ENCODE peak calls at places on chromosomes 11 and 22, in six cellular contexts. One of them, this sample, is unnamed.

GRCh38 chr11:26849009-26849408 is 127.1 kb upstream of the SLC5A12 start:
- DNase-seq in lower lobe of right lung: peak; percentile 56
- DNase-seq in cardiac muscle cell: no peak
- DNase-seq in BE2C: peak; percentile 7
- DNase-seq in CD8-positive, alpha-beta T cell: no peak
- DNase-seq in heart right ventricle: peak; percentile 31
- DNase-seq in this sample: peak; percentile 79

GRCh38 chr11:108369064-108369463 is 98.3 kb downstream of the C11orf65 start:
- DNase-seq in CD8-positive, alpha-beta T cell: no peak
- DNase-seq in BE2C: no peak
- DNase-seq in lower lobe of right lung: no peak
- DNase-seq in cardiac muscle cell: no peak
- DNase-seq in heart right ventricle: no peak
- DNase-seq in this sample: no peak

GRCh38 chr11:58524232-58525036 is 16.5 kb upstream of the OR5B21 start:
- DNase-seq in lower lobe of right lung: no peak
- DNase-seq in cardiac muscle cell: peak; percentile 83
- DNase-seq in heart right ventricle: peak; percentile 46
- DNase-seq in BE2C: peak; percentile 31
- DNase-seq in CD8-positive, alpha-beta T cell: peak; percentile 40
- DNase-seq in this sample: peak; percentile 62

GRCh38 chr11:72221386-72221785 is 3.2 kb upstream of the INPPL1 start:
- DNase-seq in BE2C: no peak
- DNase-seq in CD8-positive, alpha-beta T cell: no peak
- DNase-seq in lower lobe of right lung: no peak
- DNase-seq in heart right ventricle: no peak
- DNase-seq in cardiac muscle cell: no peak
- DNase-seq in this sample: no peak

GRCh38 chr11:64675417-64676252 is 47.4 kb downstream of the NRXN2 start:
- DNase-seq in cardiac muscle cell: peak; percentile 23
- DNase-seq in CD8-positive, alpha-beta T cell: no peak
- DNase-seq in BE2C: peak; percentile 89
- DNase-seq in heart right ventricle: peak; percentile 80
- DNase-seq in lower lobe of right lung: no peak
- DNase-seq in this sample: peak; percentile 87

GRCh38 chr11:128476729-128477128 is 110.6 kb downstream of the ETS1 start:
- DNase-seq in heart right ventricle: no peak
- DNase-seq in cardiac muscle cell: no peak
- DNase-seq in BE2C: no peak
- DNase-seq in CD8-positive, alpha-beta T cell: peak; percentile 60
- DNase-seq in lower lobe of right lung: no peak
- DNase-seq in this sample: no peak

GRCh38 chr11:10809373-10810199 is 860 bp upstream of the EIF4G2 start:
- DNase-seq in heart right ventricle: no peak
- DNase-seq in lower lobe of right lung: no peak
- DNase-seq in CD8-positive, alpha-beta T cell: no peak
- DNase-seq in BE2C: no peak
- DNase-seq in cardiac muscle cell: no peak
- DNase-seq in this sample: no peak

GRCh38 chr11:62546244-62546936 is at the start of gene AHNAK:
- DNase-seq in heart right ventricle: peak; percentile 91
- DNase-seq in CD8-positive, alpha-beta T cell: peak; percentile 62
- DNase-seq in cardiac muscle cell: peak; percentile 87
- DNase-seq in lower lobe of right lung: peak; percentile 90
- DNase-seq in BE2C: peak; percentile 62
- DNase-seq in this sample: peak; percentile 93

GRCh38 chr11:64591257-64592233 is 525 bp downstream of the SLC22A12 start:
- DNase-seq in BE2C: no peak
- DNase-seq in cardiac muscle cell: no peak
- DNase-seq in heart right ventricle: no peak
- DNase-seq in CD8-positive, alpha-beta T cell: no peak
- DNase-seq in lower lobe of right lung: peak; percentile 34
- DNase-seq in this sample: no peak

GRCh38 chr11:65650547-65651338 is 12.0 kb downstream of the RELA start:
- DNase-seq in lower lobe of right lung: no peak
- DNase-seq in heart right ventricle: no peak
- DNase-seq in CD8-positive, alpha-beta T cell: no peak
- DNase-seq in cardiac muscle cell: no peak
- DNase-seq in BE2C: no peak
- DNase-seq in this sample: no peak

GRCh38 chr11:19592842-19593241 is 119.8 kb upstream of the NAV2 start:
- DNase-seq in CD8-positive, alpha-beta T cell: no peak
- DNase-seq in heart right ventricle: no peak
- DNase-seq in cardiac muscle cell: no peak
- DNase-seq in BE2C: no peak
- DNase-seq in lower lobe of right lung: no peak
- DNase-seq in this sample: no peak

GRCh38 chr11:45543808-45544422 is 121.5 kb downstream of the CHST1 start:
- DNase-seq in cardiac muscle cell: peak; percentile 71
- DNase-seq in CD8-positive, alpha-beta T cell: no peak
- DNase-seq in BE2C: no peak
- DNase-seq in heart right ventricle: no peak
- DNase-seq in lower lobe of right lung: no peak
- DNase-seq in this sample: no peak

GRCh38 chr22:50560034-50560433 is 2.7 kb downstream of the SYCE3 start:
- DNase-seq in heart right ventricle: no peak
- DNase-seq in cardiac muscle cell: no peak
- DNase-seq in lower lobe of right lung: no peak
- DNase-seq in BE2C: no peak
- DNase-seq in CD8-positive, alpha-beta T cell: no peak
- DNase-seq in this sample: no peak

GRCh38 chr11:504053-504993 is 2.7 kb downstream of the RNH1 start:
- DNase-seq in CD8-positive, alpha-beta T cell: no peak
- DNase-seq in lower lobe of right lung: peak; percentile 72
- DNase-seq in heart right ventricle: peak; percentile 54
- DNase-seq in cardiac muscle cell: no peak
- DNase-seq in BE2C: no peak
- DNase-seq in this sample: peak; percentile 52

GRCh38 chr11:83648610-83649467 is 362.7 kb upstream of the CCDC90B start:
- DNase-seq in CD8-positive, alpha-beta T cell: no peak
- DNase-seq in lower lobe of right lung: no peak
- DNase-seq in cardiac muscle cell: no peak
- DNase-seq in BE2C: no peak
- DNase-seq in heart right ventricle: no peak
- DNase-seq in this sample: no peak

GRCh38 chr11:134466035-134466908 is 54.2 kb upstream of the B3GAT1 start:
- DNase-seq in heart right ventricle: no peak
- DNase-seq in cardiac muscle cell: no peak
- DNase-seq in CD8-positive, alpha-beta T cell: no peak
- DNase-seq in BE2C: no peak
- DNase-seq in lower lobe of right lung: no peak
- DNase-seq in this sample: no peak

GRCh38 chr11:120324932-120325810 is at the start of gene TLCD5:
- DNase-seq in lower lobe of right lung: peak; percentile 69
- DNase-seq in cardiac muscle cell: peak; percentile 89
- DNase-seq in BE2C: peak; percentile 92
- DNase-seq in CD8-positive, alpha-beta T cell: peak; percentile 11
- DNase-seq in heart right ventricle: peak; percentile 72
- DNase-seq in this sample: peak; percentile 63

GRCh38 chr11:47377571-47378010 is 756 bp downstream of the SPI1 start:
- DNase-seq in lower lobe of right lung: no peak
- DNase-seq in CD8-positive, alpha-beta T cell: no peak
- DNase-seq in cardiac muscle cell: no peak
- DNase-seq in heart right ventricle: no peak
- DNase-seq in BE2C: no peak
- DNase-seq in this sample: no peak

GRCh38 chr22:21754523-21755128 is 19.0 kb upstream of the YPEL1 start:
- DNase-seq in heart right ventricle: peak; percentile 34
- DNase-seq in lower lobe of right lung: no peak
- DNase-seq in BE2C: peak; percentile 65
- DNase-seq in CD8-positive, alpha-beta T cell: no peak
- DNase-seq in cardiac muscle cell: no peak
- DNase-seq in this sample: peak; percentile 57

GRCh38 chr11:75869661-75870455 is 54.8 kb downstream of the UVRAG start:
- DNase-seq in BE2C: no peak
- DNase-seq in heart right ventricle: no peak
- DNase-seq in CD8-positive, alpha-beta T cell: no peak
- DNase-seq in lower lobe of right lung: no peak
- DNase-seq in cardiac muscle cell: no peak
- DNase-seq in this sample: no peak

GRCh38 chr11:73962097-73962705 is 11.4 kb downstream of the DNAJB13 start:
- DNase-seq in lower lobe of right lung: no peak
- DNase-seq in heart right ventricle: no peak
- DNase-seq in BE2C: no peak
- DNase-seq in CD8-positive, alpha-beta T cell: no peak
- DNase-seq in cardiac muscle cell: no peak
- DNase-seq in this sample: no peak

GRCh38 chr11:69888671-69889076 is 69.5 kb upstream of the FGF3 start:
- DNase-seq in CD8-positive, alpha-beta T cell: peak; percentile 57
- DNase-seq in heart right ventricle: peak; percentile 58
- DNase-seq in BE2C: peak; percentile 84
- DNase-seq in lower lobe of right lung: peak; percentile 61
- DNase-seq in cardiac muscle cell: peak; percentile 79
- DNase-seq in this sample: peak; percentile 70

GRCh38 chr22:23793326-23793725 is 6.6 kb downstream of the SMARCB1 start:
- DNase-seq in heart right ventricle: no peak
- DNase-seq in lower lobe of right lung: peak; percentile 13
- DNase-seq in cardiac muscle cell: no peak
- DNase-seq in CD8-positive, alpha-beta T cell: no peak
- DNase-seq in BE2C: no peak
- DNase-seq in this sample: no peak

GRCh38 chr11:17951685-17952388 is 61.0 kb downstream of the SERGEF start:
- DNase-seq in heart right ventricle: no peak
- DNase-seq in lower lobe of right lung: no peak
- DNase-seq in BE2C: no peak
- DNase-seq in CD8-positive, alpha-beta T cell: no peak
- DNase-seq in cardiac muscle cell: no peak
- DNase-seq in this sample: no peak

GRCh38 chr22:48640890-48641771 is 1186.5 kb downstream of the BRD1 start:
- DNase-seq in lower lobe of right lung: no peak
- DNase-seq in heart right ventricle: peak; percentile 2
- DNase-seq in BE2C: no peak
- DNase-seq in CD8-positive, alpha-beta T cell: no peak
- DNase-seq in cardiac muscle cell: no peak
- DNase-seq in this sample: no peak

GRCh38 chr22:48642550-48642949 is 1185.1 kb downstream of the BRD1 start:
- DNase-seq in CD8-positive, alpha-beta T cell: no peak
- DNase-seq in cardiac muscle cell: no peak
- DNase-seq in lower lobe of right lung: no peak
- DNase-seq in BE2C: no peak
- DNase-seq in heart right ventricle: no peak
- DNase-seq in this sample: no peak

GRCh38 chr22:48639896-48640732 is 1187.6 kb downstream of the BRD1 start:
- DNase-seq in BE2C: no peak
- DNase-seq in heart right ventricle: peak; percentile 1
- DNase-seq in lower lobe of right lung: no peak
- DNase-seq in cardiac muscle cell: no peak
- DNase-seq in CD8-positive, alpha-beta T cell: no peak
- DNase-seq in this sample: no peak

GRCh38 chr22:48643066-48643731 is 1184.5 kb downstream of the BRD1 start:
- DNase-seq in heart right ventricle: peak; percentile 2
- DNase-seq in lower lobe of right lung: no peak
- DNase-seq in CD8-positive, alpha-beta T cell: no peak
- DNase-seq in cardiac muscle cell: no peak
- DNase-seq in BE2C: no peak
- DNase-seq in this sample: no peak

GRCh38 chr22:48641906-48642475 is 1185.7 kb downstream of the BRD1 start:
- DNase-seq in heart right ventricle: peak; percentile 4
- DNase-seq in BE2C: no peak
- DNase-seq in lower lobe of right lung: no peak
- DNase-seq in CD8-positive, alpha-beta T cell: no peak
- DNase-seq in cardiac muscle cell: no peak
- DNase-seq in this sample: no peak
- H3K9me3 ChIP-seq in heart right ventricle: no peaks in the 10 kb centered on the region
- H3K9me3 ChIP-seq in BE2C: peaks cover 5% of the 10 kb centered on the region
- H3K9me3 ChIP-seq in lower lobe of right lung: no peaks in the 10 kb centered on the region
- H3K9me3 ChIP-seq in CD8-positive, alpha-beta T cell: no peaks in the 10 kb centered on the region
- H3K9me3 ChIP-seq in cardiac muscle cell: no peaks in the 10 kb centered on the region
- H3K9me3 ChIP-seq in this sample: no peaks in the 10 kb centered on the region

DNA sequence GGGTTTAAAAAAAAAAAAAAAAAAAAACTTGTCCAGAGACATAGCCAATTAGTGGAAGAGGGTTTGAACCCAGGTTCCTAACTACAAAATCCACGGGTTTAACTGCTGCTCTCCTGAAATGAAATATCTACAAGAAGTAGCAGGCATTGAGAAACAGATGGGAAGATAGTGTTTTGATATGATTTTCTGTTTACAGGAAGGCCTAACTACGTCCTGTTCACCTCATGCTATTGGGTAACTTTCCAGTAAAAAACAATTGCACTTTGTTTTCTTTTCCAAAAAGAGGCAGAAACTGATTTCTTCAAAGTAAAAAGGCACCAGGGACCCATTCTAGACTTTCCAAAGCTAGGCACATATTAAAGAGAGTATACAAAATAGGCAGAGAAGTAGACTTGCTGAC is 5.9 kb upstream of the C11orf91 start:
- DNase-seq in heart right ventricle: no peak
- DNase-seq in lower lobe of right lung: no peak
- DNase-seq in cardiac muscle cell: no peak
- DNase-seq in CD8-positive, alpha-beta T cell: no peak
- DNase-seq in BE2C: no peak
- DNase-seq in this sample: no peak
- H3K4me1 ChIP-seq in heart right ventricle: peaks cover 81% of the 10 kb centered on the region
- H3K4me1 ChIP-seq in lower lobe of right lung: peaks cover 81% of the 10 kb centered on the region
- H3K4me1 ChIP-seq in cardiac muscle cell: no peaks in the 10 kb centered on the region
- H3K4me1 ChIP-seq in CD8-positive, alpha-beta T cell: peaks cover under 1% of the 10 kb centered on the region
- H3K4me1 ChIP-seq in BE2C: no peaks in the 10 kb centered on the region
- H3K4me1 ChIP-seq in this sample: peaks cover 81% of the 10 kb centered on the region

GRCh38 chr11:117722074-117722473 is 74.9 kb downstream of the DSCAML1 start:
- DNase-seq in heart right ventricle: no peak
- DNase-seq in cardiac muscle cell: peak; percentile 39
- DNase-seq in CD8-positive, alpha-beta T cell: no peak
- DNase-seq in lower lobe of right lung: no peak
- DNase-seq in BE2C: no peak
- DNase-seq in this sample: no peak
- TF ChIP-seq CTCF in heart right ventricle: no peak
- TF ChIP-seq CTCF in cardiac muscle cell: no peak
- TF ChIP-seq CTCF in CD8-positive, alpha-beta T cell: no peak
- TF ChIP-seq CTCF in lower lobe of right lung: no peak
- TF ChIP-seq CTCF in BE2C: no peak
- TF ChIP-seq CTCF in this sample: no peak

DNA sequence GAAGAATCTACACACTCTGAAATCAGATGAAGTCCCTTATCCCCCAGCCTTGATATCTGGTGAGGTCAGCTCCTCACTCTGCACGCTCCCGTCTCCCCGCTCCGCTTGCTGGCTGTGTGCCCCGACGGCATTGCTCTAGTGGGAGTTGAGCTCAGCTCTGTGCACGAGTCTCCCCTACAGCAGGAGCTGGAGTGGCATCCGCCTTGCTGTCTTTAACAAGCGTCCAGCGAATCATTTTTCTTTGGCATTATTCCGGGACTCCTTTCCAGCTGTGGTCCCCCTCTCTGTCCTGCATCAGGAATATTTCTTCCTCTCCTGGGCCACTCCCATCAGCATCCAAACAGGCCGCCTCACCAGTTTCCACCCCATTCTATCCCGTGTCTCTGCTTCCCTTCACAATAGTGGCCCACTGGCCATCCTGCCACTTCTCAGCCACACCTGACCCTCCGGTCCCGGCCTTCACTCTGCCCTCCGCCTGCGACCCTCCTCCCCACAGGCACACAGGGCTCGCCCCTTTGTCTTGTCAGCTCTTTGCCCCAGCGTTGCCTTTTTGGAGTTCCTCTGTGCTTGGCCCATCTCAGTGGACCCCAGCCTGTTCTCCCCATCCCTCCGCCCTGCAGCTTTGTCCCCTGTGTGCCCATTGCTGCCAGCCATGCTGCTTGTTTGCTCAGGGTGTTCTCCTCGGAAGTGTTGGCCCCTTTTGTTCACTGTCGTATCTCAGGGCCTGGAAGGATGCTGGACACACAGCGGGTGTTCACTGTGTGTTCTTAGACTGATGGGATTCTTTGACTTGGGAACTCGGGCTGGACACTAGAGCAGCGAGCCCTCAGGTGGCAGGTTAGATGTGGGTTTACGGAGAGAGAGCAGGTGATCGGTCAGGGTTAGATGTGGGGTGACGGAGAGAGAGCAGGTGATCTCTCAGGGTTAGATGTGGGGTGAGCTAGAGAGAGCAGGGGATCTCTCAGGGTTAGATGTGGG is 441.8 kb downstream of the TBC1D22A start:
- DNase-seq in cardiac muscle cell: no peak
- DNase-seq in lower lobe of right lung: no peak
- DNase-seq in BE2C: no peak
- DNase-seq in CD8-positive, alpha-beta T cell: no peak
- DNase-seq in heart right ventricle: no peak
- DNase-seq in this sample: no peak
- H3K9me3 ChIP-seq in cardiac muscle cell: no peaks in the 10 kb centered on the region
- H3K9me3 ChIP-seq in lower lobe of right lung: no peaks in the 10 kb centered on the region
- H3K9me3 ChIP-seq in BE2C: no peaks in the 10 kb centered on the region
- H3K9me3 ChIP-seq in CD8-positive, alpha-beta T cell: no peaks in the 10 kb centered on the region
- H3K9me3 ChIP-seq in heart right ventricle: no peaks in the 10 kb centered on the region
- H3K9me3 ChIP-seq in this sample: no peaks in the 10 kb centered on the region